ENCODE peak calls at places on chromosomes 2 and 18, in four cellular contexts. L is GM12878, X is HepG2, E is H1. F is an unnamed sample.

GRCh38 chr18:50695431-50696176 is 124.2 kb downstream of the MRO start:
- DNase-seq in E (no peak), L (no peak), X (no peak), F (no peak)

GRCh38 chr2:30371772-30372373 is 75.2 kb upstream of the LCLAT1 start:
- DNase-seq in L (no peak), X (no peak), E (no peak), F (no peak)

GRCh38 chr2:238904716-238905115 is 56.8 kb downstream of the TWIST2 start:
- DNase-seq in L (no peak), X (no peak), E (no peak), F (no peak)

GRCh38 chr2:128835342-128835855 is 516.7 kb upstream of the HS6ST1 start:
- DNase-seq in L (no peak), E (no peak), X (no peak), F (no peak)

GRCh38 chr18:68177807-68178702 is 536.9 kb downstream of the TMX3 start:
- DNase-seq in L (no peak), X (peak; percentile 74), E (no peak), F (no peak)

GRCh38 chr2:185279999-185280398 is 458.6 kb upstream of the FSIP2 start:
- DNase-seq in E (no peak), X (peak; percentile 16), L (no peak), F (no peak)

GRCh38 chr2:69007603-69008002 is 5.4 kb upstream of the ANTXR1 start:
- DNase-seq in L (no peak), E (no peak), X (no peak), F (no peak)

GRCh38 chr2:206239157-206239556 is 35.3 kb upstream of the ZDBF2 start:
- DNase-seq in X (no peak), L (no peak), E (no peak), F (no peak)

GRCh38 chr2:102421890-102422759 is 835 bp upstream of the IL18RAP start:
- DNase-seq in E (no peak), X (no peak), L (no peak), F (no peak)

DNA sequence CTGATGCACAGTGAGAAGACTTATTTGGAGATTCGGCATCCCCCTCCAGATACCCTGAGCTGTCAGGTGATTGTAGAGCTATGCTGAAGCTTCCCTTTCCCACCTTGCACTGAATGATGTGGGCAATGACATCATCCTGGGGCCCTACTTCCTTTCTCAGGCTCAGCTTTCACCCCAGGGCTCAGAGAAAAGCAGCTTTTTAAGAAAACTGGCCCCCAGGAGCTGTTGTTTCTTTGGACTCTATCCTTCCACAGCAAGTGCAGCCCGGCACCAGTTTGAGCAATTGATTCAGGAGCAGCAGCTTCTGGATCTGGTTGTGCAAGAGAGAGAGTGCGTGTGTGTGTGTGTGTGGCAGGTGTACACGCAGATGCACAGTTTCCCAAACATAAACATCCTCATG is 251.3 kb downstream of the ANAPC1 start:
- DNase-seq in L (no peak), E (no peak), X (no peak), F (no peak)
- TF ChIP-seq ZNF274 in L (no peak), E (no peak), X (no peak), F (no peak)

GRCh38 chr2:35447210-35447609 is 908.4 kb upstream of the CRIM1 start:
- DNase-seq in X (no peak), L (no peak), E (no peak), F (no peak)
- TF ChIP-seq SUZ12 in X (no peak), L (no peak), E (no peak), F (no peak)

GRCh38 chr18:54585743-54586142 is 5.3 kb upstream of the DYNAP start:
- DNase-seq in E (no peak), L (no peak), X (no peak), F (no peak)

GRCh38 chr18:54584065-54584464 is 7.0 kb upstream of the DYNAP start:
- DNase-seq in L (no peak), E (no peak), X (no peak), F (no peak)

DNA sequence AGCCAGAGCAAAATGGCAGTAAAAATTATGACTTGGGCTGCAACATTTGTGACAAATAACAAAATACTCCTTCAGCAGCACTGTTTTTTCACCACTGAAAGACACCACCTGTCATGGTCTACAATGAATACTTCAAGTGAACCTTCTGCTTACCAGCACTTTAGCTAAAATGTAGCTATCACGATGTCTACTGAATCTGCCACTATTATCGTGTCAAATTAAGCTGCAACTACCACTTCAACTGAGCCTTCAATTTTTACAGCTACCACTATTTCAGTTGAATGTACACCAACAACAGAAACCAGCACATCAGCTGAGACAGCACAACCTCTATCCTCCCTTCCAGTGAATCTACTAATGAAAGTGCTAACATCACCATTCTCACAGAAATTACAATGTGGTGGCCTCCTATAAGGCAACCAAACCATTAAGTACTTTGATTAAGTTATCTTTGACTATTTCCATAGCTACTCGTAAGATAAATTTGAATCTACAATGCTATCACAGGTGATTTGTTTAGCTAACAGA is 10.8 kb upstream of the DYNAP start:
- DNase-seq in E (no peak), L (no peak), X (no peak), F (no peak)
- TF ChIP-seq ZNF274 in E (no peak), L (no peak), X (no peak), F (no peak)

GRCh38 chr2:25312958-25313710 is 28.6 kb downstream of the DNMT3A start:
- DNase-seq in L (no peak), X (no peak), E (no peak), F (no peak)

GRCh38 chr2:25313711-25314513 is 27.8 kb downstream of the DNMT3A start:
- DNase-seq in X (no peak), L (no peak), E (no peak), F (no peak)

GRCh38 chr2:25315316-25315680 is 26.4 kb downstream of the DNMT3A start:
- DNase-seq in X (no peak), L (no peak), E (no peak), F (no peak)

GRCh38 chr2:25314514-25315315 is 27.0 kb downstream of the DNMT3A start:
- DNase-seq in X (peak; percentile 41), L (no peak), E (peak; percentile 89), F (peak; percentile 79)

GRCh38 chr2:25316101-25316500 is 25.6 kb downstream of the DNMT3A start:
- DNase-seq in L (no peak), E (no peak), X (no peak), F (no peak)
- TF ChIP-seq SUZ12 in L (no peak), E (no peak), X (no peak), F (no peak)

DNA sequence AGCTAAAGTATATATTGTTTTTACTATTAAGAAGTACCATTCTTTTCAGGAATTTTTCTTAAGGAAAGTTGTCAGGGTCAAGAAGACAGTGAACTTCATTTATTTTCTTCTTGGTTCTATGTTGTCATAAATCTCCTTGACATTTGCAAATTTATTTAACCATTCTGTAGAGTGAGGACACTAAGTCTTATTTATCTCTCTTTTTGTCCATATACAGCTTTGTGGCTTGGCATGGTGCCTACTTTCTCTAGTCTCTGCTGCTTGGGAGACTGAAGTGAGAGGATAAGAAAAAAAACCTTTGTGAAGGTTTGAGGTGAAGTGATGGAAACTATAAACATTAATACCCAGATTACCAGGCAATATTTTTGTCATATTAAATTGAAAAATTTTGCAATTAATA is 1389.4 kb downstream of the SUCLG1 start:
- DNase-seq in L (no peak), E (no peak), X (no peak), F (no peak)
- TF ChIP-seq ZNF274 in L (no peak), E (no peak), X (no peak), F (no peak)

DNA sequence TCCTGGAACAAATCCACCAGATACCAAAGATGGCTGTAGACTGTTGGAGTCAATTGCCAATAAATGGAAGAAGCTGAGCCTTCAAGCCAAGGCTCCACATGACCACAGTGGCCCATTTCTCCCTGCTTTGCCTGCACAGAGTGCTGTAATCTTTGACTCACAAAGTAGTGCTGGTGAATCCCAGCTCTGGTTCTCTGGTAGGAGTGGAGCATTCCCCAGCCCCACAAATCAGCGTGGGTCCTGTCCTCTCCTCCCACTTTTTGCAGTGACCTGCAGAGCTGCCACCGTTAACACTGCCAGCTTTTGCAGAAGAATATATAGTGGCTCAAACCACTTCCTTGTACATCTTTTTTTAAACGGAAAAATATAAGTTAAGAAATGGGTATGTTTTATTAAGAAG is 93.9 kb downstream of the MGAT5 start:
- DNase-seq in X (no peak), L (no peak), E (no peak), F (peak; percentile 1)
- TF ChIP-seq SUZ12 in X (no peak), L (no peak), E (no peak), F (no peak)

DNA sequence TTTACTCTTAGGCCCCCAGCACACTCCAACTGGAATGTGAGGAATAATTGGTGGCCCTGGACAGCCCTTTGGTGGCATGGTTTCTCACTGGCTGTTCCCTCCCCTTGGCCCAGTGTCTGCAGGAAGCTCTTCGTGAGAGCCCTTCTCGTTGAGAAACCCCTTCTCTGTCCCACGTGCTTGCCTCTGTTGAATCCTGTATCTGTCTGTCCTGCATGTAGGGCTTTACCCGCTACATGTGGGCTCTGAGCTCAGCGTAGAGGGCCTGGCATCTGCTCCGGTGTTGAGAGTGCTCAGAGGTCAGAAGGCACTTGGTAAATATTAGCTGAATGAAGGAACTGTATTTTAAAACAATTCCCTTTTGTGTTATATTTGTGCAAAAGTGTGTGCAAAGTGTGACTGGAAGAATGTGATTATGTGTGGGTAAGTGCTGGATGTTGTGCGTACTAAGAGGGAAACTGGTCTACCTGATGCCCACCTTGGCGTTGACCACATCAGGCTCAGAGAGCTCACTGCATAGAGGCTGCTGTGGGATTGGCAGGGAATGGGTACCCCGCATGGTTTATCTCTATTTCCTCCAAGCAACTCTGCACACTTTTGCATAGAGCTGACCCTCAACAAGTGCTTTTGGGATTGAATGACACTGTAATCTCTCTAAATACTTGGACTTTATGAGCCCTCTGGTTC is 40.0 kb downstream of the RNF144A start:
- DNase-seq in E (no peak), X (peak; percentile 60), L (no peak), F (no peak)
- TF ChIP-seq ZNF274 in E (no peak), X (no peak), L (no peak), F (no peak)

DNA sequence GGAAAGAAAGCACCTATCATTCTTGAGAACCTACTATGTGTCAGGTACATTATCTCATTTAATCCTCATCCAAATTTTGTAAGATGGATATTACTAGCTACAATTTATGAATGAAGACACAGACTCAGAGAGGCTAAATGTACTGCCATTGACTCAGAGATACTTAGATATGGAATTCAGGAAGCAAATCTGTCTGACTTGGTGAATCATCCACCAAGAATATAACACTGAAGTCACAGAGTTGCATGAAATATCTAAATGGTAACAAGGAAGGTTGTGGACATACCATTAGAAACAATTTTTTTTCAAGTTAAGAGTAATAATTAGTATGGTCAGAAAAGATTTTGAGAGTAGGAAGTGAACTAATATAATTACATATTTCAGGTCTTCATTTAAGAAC is 14.6 kb upstream of the C2orf66 start:
- DNase-seq in L (no peak), X (no peak), E (no peak), F (no peak)
- TF ChIP-seq SUZ12 in L (no peak), X (no peak), E (no peak), F (no peak)

GRCh38 chr2:240211598-240212424 is 71.4 kb upstream of the OTOS start:
- DNase-seq in X (no peak), E (no peak), L (no peak), F (no peak)
- TF ChIP-seq ZNF274 in X (no peak), E (no peak), L (no peak), F (no peak)

F was measured in NT2/D1.